ENCODE peak calls at places on chromosome 10, in nine cellular contexts. One of them, this sample, is unnamed.
A peak's percentile ranks its signal among the peaks of the same experiment; 100 is the strongest.

GRCh38 chr10:100184426-100185219 is 1.2 kb downstream of the ERLIN1 start:
- DNase-seq in brain microvascular endothelial cell: no peak
- DNase-seq in right atrium auricular region: no peak
- DNase-seq in body of pancreas: no peak
- DNase-seq in testis: no peak
- DNase-seq in prostate gland: no peak
- DNase-seq in CD8-positive, alpha-beta memory T cell: no peak
- DNase-seq in tibial artery: no peak
- DNase-seq in right lobe of liver: no peak
- DNase-seq in this sample: no peak

GRCh38 chr10:30041394-30042105 is 17.8 kb downstream of the JCAD start:
- DNase-seq in body of pancreas: no peak
- DNase-seq in right lobe of liver: no peak
- DNase-seq in brain microvascular endothelial cell: no peak
- DNase-seq in prostate gland: no peak
- DNase-seq in CD8-positive, alpha-beta memory T cell: no peak
- DNase-seq in testis: no peak
- DNase-seq in right atrium auricular region: no peak
- DNase-seq in tibial artery: no peak
- DNase-seq in this sample: peak; percentile 83

GRCh38 chr10:110680473-110681020 is 36.4 kb downstream of the RBM20 start:
- DNase-seq in brain microvascular endothelial cell: no peak
- DNase-seq in CD8-positive, alpha-beta memory T cell: no peak
- DNase-seq in body of pancreas: no peak
- DNase-seq in right atrium auricular region: no peak
- DNase-seq in tibial artery: no peak
- DNase-seq in right lobe of liver: no peak
- DNase-seq in prostate gland: no peak
- DNase-seq in testis: no peak
- DNase-seq in this sample: no peak

GRCh38 chr10:98378722-98379121 is 36.3 kb downstream of the PYROXD2 start:
- DNase-seq in body of pancreas: no peak
- DNase-seq in tibial artery: no peak
- DNase-seq in testis: no peak
- DNase-seq in CD8-positive, alpha-beta memory T cell: no peak
- DNase-seq in prostate gland: no peak
- DNase-seq in right lobe of liver: no peak
- DNase-seq in brain microvascular endothelial cell: peak; percentile 61
- DNase-seq in right atrium auricular region: no peak
- DNase-seq in this sample: no peak

GRCh38 chr10:69009360-69009759 is 20.8 kb downstream of the KIFBP start:
- DNase-seq in right atrium auricular region: no peak
- DNase-seq in right lobe of liver: no peak
- DNase-seq in testis: no peak
- DNase-seq in body of pancreas: no peak
- DNase-seq in CD8-positive, alpha-beta memory T cell: no peak
- DNase-seq in brain microvascular endothelial cell: no peak
- DNase-seq in tibial artery: no peak
- DNase-seq in prostate gland: no peak
- DNase-seq in this sample: no peak

GRCh38 chr10:101759354-101760247 is 16.3 kb downstream of the FGF8 start:
- DNase-seq in prostate gland: no peak
- DNase-seq in testis: no peak
- DNase-seq in right lobe of liver: no peak
- DNase-seq in body of pancreas: no peak
- DNase-seq in brain microvascular endothelial cell: no peak
- DNase-seq in right atrium auricular region: no peak
- DNase-seq in CD8-positive, alpha-beta memory T cell: no peak
- DNase-seq in tibial artery: no peak
- DNase-seq in this sample: no peak

GRCh38 chr10:31799181-31799580 is 129.4 kb downstream of the ARHGAP12 start:
- DNase-seq in right atrium auricular region: no peak
- DNase-seq in tibial artery: no peak
- DNase-seq in body of pancreas: no peak
- DNase-seq in brain microvascular endothelial cell: no peak
- DNase-seq in prostate gland: no peak
- DNase-seq in testis: no peak
- DNase-seq in right lobe of liver: no peak
- DNase-seq in CD8-positive, alpha-beta memory T cell: no peak
- DNase-seq in this sample: no peak

GRCh38 chr10:99235469-99235871 is at the start of gene HPSE2:
- DNase-seq in tibial artery: no peak
- DNase-seq in testis: no peak
- DNase-seq in body of pancreas: no peak
- DNase-seq in prostate gland: no peak
- DNase-seq in right atrium auricular region: no peak
- DNase-seq in right lobe of liver: no peak
- DNase-seq in CD8-positive, alpha-beta memory T cell: no peak
- DNase-seq in brain microvascular endothelial cell: no peak
- DNase-seq in this sample: no peak

GRCh38 chr10:35172574-35172973 is 45.9 kb downstream of the CREM start:
- DNase-seq in tibial artery: peak; percentile 47
- DNase-seq in right lobe of liver: no peak
- DNase-seq in prostate gland: no peak
- DNase-seq in testis: no peak
- DNase-seq in CD8-positive, alpha-beta memory T cell: no peak
- DNase-seq in body of pancreas: no peak
- DNase-seq in brain microvascular endothelial cell: peak; percentile 60
- DNase-seq in right atrium auricular region: no peak
- DNase-seq in this sample: no peak

GRCh38 chr10:5549462-5550249 is 24.9 kb downstream of the CALML3 start:
- DNase-seq in prostate gland: no peak
- DNase-seq in right lobe of liver: no peak
- DNase-seq in CD8-positive, alpha-beta memory T cell: no peak
- DNase-seq in brain microvascular endothelial cell: no peak
- DNase-seq in testis: no peak
- DNase-seq in tibial artery: no peak
- DNase-seq in right atrium auricular region: no peak
- DNase-seq in body of pancreas: no peak
- DNase-seq in this sample: no peak

GRCh38 chr10:47040041-47040491 is 128.8 kb downstream of the PTPN20 start:
- DNase-seq in testis: no peak
- DNase-seq in tibial artery: no peak
- DNase-seq in prostate gland: no peak
- DNase-seq in CD8-positive, alpha-beta memory T cell: no peak
- DNase-seq in right lobe of liver: peak; percentile 39
- DNase-seq in right atrium auricular region: no peak
- DNase-seq in brain microvascular endothelial cell: no peak
- DNase-seq in body of pancreas: no peak
- DNase-seq in this sample: no peak

GRCh38 chr10:109027534-109028185 is 895.7 kb downstream of the XPNPEP1 start:
- DNase-seq in tibial artery: no peak
- DNase-seq in body of pancreas: no peak
- DNase-seq in testis: no peak
- DNase-seq in right lobe of liver: no peak
- DNase-seq in prostate gland: no peak
- DNase-seq in right atrium auricular region: no peak
- DNase-seq in brain microvascular endothelial cell: no peak
- DNase-seq in CD8-positive, alpha-beta memory T cell: no peak
- DNase-seq in this sample: no peak

GRCh38 chr10:3622427-3622826 is 162.6 kb downstream of the KLF6 start:
- DNase-seq in tibial artery: no peak
- DNase-seq in brain microvascular endothelial cell: no peak
- DNase-seq in body of pancreas: no peak
- DNase-seq in right atrium auricular region: no peak
- DNase-seq in CD8-positive, alpha-beta memory T cell: no peak
- DNase-seq in right lobe of liver: no peak
- DNase-seq in testis: no peak
- DNase-seq in prostate gland: no peak
- DNase-seq in this sample: no peak

DNA sequence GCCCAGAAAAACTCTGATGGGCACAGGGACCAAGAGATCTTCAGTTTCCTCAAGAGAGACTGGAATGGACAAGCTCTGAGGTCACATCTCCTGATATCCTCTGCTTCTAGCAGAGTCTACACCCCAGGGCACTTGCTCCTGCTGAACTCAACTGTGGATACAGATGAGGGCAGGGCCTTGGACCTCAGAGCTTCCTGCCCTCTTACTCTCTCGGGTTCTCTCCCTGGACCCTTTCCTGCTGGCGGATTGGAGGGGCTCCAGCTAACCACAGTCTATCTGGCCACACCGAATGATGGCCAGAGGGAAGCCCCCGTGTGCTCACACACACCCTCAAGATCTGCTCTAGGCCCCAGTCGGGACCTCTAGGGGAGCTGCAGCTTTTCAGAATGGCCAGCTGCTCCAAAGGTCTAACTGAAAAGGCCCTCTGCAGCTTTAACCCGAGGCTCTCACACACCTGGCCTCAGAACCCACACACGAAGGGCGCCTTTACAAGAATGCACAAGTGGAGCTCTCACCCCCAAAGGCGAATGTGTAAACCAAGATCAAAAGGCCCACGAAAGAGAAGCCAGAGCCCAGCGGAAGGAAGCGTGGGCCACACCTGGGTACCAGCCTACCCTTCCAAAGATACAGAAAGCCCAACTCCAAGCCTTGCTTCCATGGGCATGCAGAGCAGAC is 65.5 kb downstream of the FAM53B start:
- DNase-seq in right atrium auricular region: no peak
- DNase-seq in testis: no peak
- DNase-seq in body of pancreas: no peak
- DNase-seq in prostate gland: no peak
- DNase-seq in CD8-positive, alpha-beta memory T cell: peak; percentile 76
- DNase-seq in brain microvascular endothelial cell: no peak
- DNase-seq in tibial artery: no peak
- DNase-seq in right lobe of liver: no peak
- DNase-seq in this sample: no peak
- H3K4me3 ChIP-seq in right atrium auricular region: no peak overlapping the region
- H3K4me3 ChIP-seq in testis: no peak overlapping the region
- H3K4me3 ChIP-seq in body of pancreas: no peak overlapping the region
- H3K4me3 ChIP-seq in prostate gland: no peak overlapping the region
- H3K4me3 ChIP-seq in CD8-positive, alpha-beta memory T cell: peak overlapping the region; percentile 38
- H3K4me3 ChIP-seq in brain microvascular endothelial cell: no peak overlapping the region
- H3K4me3 ChIP-seq in tibial artery: no peak overlapping the region
- H3K4me3 ChIP-seq in right lobe of liver: no peak overlapping the region
- H3K4me3 ChIP-seq in this sample: no peak overlapping the region

DNA sequence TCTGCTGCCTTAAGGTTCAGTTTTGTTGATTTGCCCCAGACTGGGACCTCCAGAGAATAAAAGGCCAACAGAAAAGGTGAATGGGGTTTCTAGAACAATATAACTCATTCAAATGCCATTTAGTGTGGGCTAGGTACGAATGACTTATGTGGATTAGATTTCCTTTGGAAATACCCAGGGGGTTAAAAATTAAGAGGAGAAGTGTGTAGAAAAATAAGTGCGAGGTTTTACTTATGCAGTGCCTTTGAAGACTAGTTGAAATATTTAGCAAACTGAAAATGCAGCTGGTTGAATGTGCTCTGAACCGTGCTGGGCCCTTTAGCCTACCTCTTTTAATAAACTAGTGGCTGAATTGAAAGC is 180.5 kb downstream of the LRMDA start:
- DNase-seq in testis: no peak
- DNase-seq in brain microvascular endothelial cell: no peak
- DNase-seq in right lobe of liver: no peak
- DNase-seq in right atrium auricular region: no peak
- DNase-seq in tibial artery: no peak
- DNase-seq in CD8-positive, alpha-beta memory T cell: no peak
- DNase-seq in prostate gland: no peak
- DNase-seq in body of pancreas: no peak
- DNase-seq in this sample: no peak
- H3K27ac ChIP-seq in testis: no peak overlapping the region
- H3K27ac ChIP-seq in brain microvascular endothelial cell: no peak overlapping the region
- H3K27ac ChIP-seq in right lobe of liver: peak overlapping the region; percentile 11
- H3K27ac ChIP-seq in right atrium auricular region: no peak overlapping the region
- H3K27ac ChIP-seq in tibial artery: no peak overlapping the region
- H3K27ac ChIP-seq in CD8-positive, alpha-beta memory T cell: no peak overlapping the region
- H3K27ac ChIP-seq in prostate gland: no peak overlapping the region
- H3K27ac ChIP-seq in body of pancreas: peak overlapping the region; percentile 66
- H3K27ac ChIP-seq in this sample: no peak overlapping the region

GRCh38 chr10:43399911-43400310 is 9.1 kb downstream of the HNRNPF start:
- DNase-seq in tibial artery: no peak
- DNase-seq in prostate gland: no peak
- DNase-seq in body of pancreas: no peak
- DNase-seq in testis: no peak
- DNase-seq in right atrium auricular region: no peak
- DNase-seq in CD8-positive, alpha-beta memory T cell: no peak
- DNase-seq in brain microvascular endothelial cell: no peak
- DNase-seq in right lobe of liver: peak; percentile 20
- DNase-seq in this sample: no peak
- H3K4me3 ChIP-seq in tibial artery: no peak overlapping the region
- H3K4me3 ChIP-seq in prostate gland: no peak overlapping the region
- H3K4me3 ChIP-seq in body of pancreas: no peak overlapping the region
- H3K4me3 ChIP-seq in testis: no peak overlapping the region
- H3K4me3 ChIP-seq in right atrium auricular region: no peak overlapping the region
- H3K4me3 ChIP-seq in CD8-positive, alpha-beta memory T cell: no peak overlapping the region
- H3K4me3 ChIP-seq in brain microvascular endothelial cell: no peak overlapping the region
- H3K4me3 ChIP-seq in right lobe of liver: no peak overlapping the region
- H3K4me3 ChIP-seq in this sample: peak overlapping the region; percentile 40

DNA sequence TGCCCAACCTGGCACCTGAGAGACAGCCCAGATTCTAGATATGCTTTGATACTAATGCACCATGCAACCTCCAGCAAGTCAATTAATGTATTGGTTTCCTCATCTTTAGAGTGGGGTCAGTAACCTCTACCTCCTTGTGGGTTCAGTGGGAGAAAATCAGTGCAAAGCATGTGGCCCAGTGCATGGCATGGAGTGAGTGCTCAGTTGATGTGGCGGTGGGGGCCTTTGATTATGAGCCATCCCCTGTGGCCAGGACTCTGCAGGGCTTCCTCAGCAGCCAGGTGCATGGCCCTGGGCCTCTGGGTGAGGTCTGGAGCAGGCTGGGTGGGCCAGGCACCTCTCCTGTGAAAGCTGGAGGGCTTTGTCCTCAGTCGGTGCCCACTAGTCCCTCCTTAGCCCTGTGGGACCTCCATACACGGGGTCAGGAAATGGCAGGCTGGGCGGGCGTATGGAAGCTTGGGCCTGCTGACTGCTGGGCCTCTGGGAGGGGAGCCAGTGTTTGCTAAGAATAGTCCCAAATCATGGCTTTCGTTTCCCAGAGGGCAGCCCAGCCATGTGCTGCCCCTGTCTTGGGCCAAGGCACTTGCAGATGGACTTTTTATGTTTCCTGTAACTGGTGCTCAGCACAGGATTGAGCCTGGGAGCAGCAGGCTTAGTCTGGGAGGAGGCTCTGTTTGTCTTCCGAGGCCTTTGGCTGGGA is 3.4 kb downstream of the PALD1 start:
- DNase-seq in testis: peak; percentile 70
- DNase-seq in tibial artery: peak; percentile 76
- DNase-seq in brain microvascular endothelial cell: no peak
- DNase-seq in body of pancreas: no peak
- DNase-seq in prostate gland: no peak
- DNase-seq in right lobe of liver: no peak
- DNase-seq in CD8-positive, alpha-beta memory T cell: no peak
- DNase-seq in right atrium auricular region: peak; percentile 75
- DNase-seq in this sample: no peak
- H3K27ac ChIP-seq in testis: peak overlapping the region; percentile 59
- H3K27ac ChIP-seq in tibial artery: peak overlapping the region; percentile 64
- H3K27ac ChIP-seq in brain microvascular endothelial cell: no peak overlapping the region
- H3K27ac ChIP-seq in body of pancreas: no peak overlapping the region
- H3K27ac ChIP-seq in prostate gland: peak overlapping the region; percentile 15
- H3K27ac ChIP-seq in right lobe of liver: no peak overlapping the region
- H3K27ac ChIP-seq in CD8-positive, alpha-beta memory T cell: no peak overlapping the region
- H3K27ac ChIP-seq in right atrium auricular region: peak overlapping the region; percentile 59
- H3K27ac ChIP-seq in this sample: no peak overlapping the region

DNA sequence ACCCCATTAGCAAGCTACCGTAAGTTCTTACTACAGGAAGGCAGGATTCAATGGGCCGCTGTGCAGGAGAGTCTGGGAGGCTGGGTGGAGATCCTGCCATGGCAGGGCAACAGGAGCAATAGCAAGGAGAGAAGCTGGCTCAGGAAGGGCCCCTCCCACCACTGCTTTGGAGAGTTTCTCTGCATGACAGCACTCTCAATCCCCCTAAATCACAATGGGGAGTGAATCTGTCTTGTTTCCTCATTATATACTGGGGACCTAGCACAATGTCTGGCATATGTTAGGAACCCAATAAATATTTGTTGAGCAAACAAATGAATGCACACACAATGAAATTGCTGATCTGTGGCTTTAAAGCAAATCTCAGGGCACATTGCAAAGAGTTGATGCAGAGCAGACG is 83.2 kb upstream of the SFMBT2 start:
- DNase-seq in body of pancreas: no peak
- DNase-seq in CD8-positive, alpha-beta memory T cell: no peak
- DNase-seq in testis: no peak
- DNase-seq in brain microvascular endothelial cell: no peak
- DNase-seq in right lobe of liver: no peak
- DNase-seq in right atrium auricular region: peak; percentile 23
- DNase-seq in tibial artery: no peak
- DNase-seq in prostate gland: no peak
- DNase-seq in this sample: no peak
- H3K4me3 ChIP-seq in body of pancreas: no peak overlapping the region
- H3K4me3 ChIP-seq in CD8-positive, alpha-beta memory T cell: no peak overlapping the region
- H3K4me3 ChIP-seq in testis: no peak overlapping the region
- H3K4me3 ChIP-seq in brain microvascular endothelial cell: no peak overlapping the region
- H3K4me3 ChIP-seq in right lobe of liver: no peak overlapping the region
- H3K4me3 ChIP-seq in right atrium auricular region: no peak overlapping the region
- H3K4me3 ChIP-seq in tibial artery: no peak overlapping the region
- H3K4me3 ChIP-seq in prostate gland: no peak overlapping the region
- H3K4me3 ChIP-seq in this sample: no peak overlapping the region

This sample was measured in SK-N-MC.